ENCODE peak calls at places on chromosome 20, in ten cellular contexts. I, U, A, O, B, L, G, F, X and V are unnamed samples.

GRCh38 chr20:40868568-40869223 is 159.9 kb upstream of the TOP1 start:
- DNase-seq in I (no peak), U (no peak), A (peak; percentile 70), O (no peak), B (no peak), L (no peak), G (no peak), F (no peak), X (peak; percentile 27), V (no peak)

GRCh38 chr20:32623667-32624157 is 38.6 kb upstream of the NOL4L start:
- DNase-seq in I (no peak), U (no peak), A (no peak), O (no peak), B (no peak), L (no peak), G (no peak), F (no peak), X (no peak), V (peak; percentile 48)

GRCh38 chr20:58004900-58005299 is 223.6 kb downstream of the ANKRD60 start:
- DNase-seq in I (no peak), U (no peak), A (no peak), O (no peak), B (no peak), L (no peak), G (no peak), F (no peak), X (no peak), V (no peak)

GRCh38 chr20:46683939-46684750 is 5.1 kb downstream of the TP53RK start:
- DNase-seq in I (no peak), U (no peak), A (peak; percentile 64), O (peak; percentile 19), B (peak; percentile 74), L (peak; percentile 59), G (no peak), F (no peak), X (no peak), V (peak; percentile 67)

GRCh38 chr20:50041238-50041915 is 58.6 kb downstream of the SNAI1 start:
- DNase-seq in I (no peak), U (peak; percentile 55), A (no peak), O (no peak), B (no peak), L (no peak), G (no peak), F (no peak), X (no peak), V (no peak)

GRCh38 chr20:17556842-17557674 is 12.8 kb upstream of the DSTN start:
- DNase-seq in I (no peak), U (no peak), A (peak; percentile 78), O (no peak), B (no peak), L (no peak), G (no peak), F (no peak), X (no peak), V (no peak)

GRCh38 chr20:32201296-32201976 is 6.1 kb downstream of the PLAGL2 start:
- DNase-seq in I (no peak), U (no peak), A (no peak), O (no peak), B (no peak), L (no peak), G (no peak), F (no peak), X (no peak), V (no peak)

GRCh38 chr20:7272512-7272911 is 505.0 kb downstream of the BMP2 start:
- DNase-seq in I (no peak), U (no peak), A (no peak), O (no peak), B (no peak), L (no peak), G (no peak), F (no peak), X (no peak), V (no peak)

GRCh38 chr20:26135325-26136110 is 438.9 kb upstream of the ZNF337 start:
- DNase-seq in I (no peak), U (no peak), A (no peak), O (no peak), B (no peak), L (no peak), G (peak; percentile 83), F (no peak), X (no peak), V (no peak)

GRCh38 chr20:15339264-15339663 is 1001.9 kb upstream of the FLRT3 start:
- DNase-seq in I (no peak), U (no peak), A (no peak), O (no peak), B (no peak), L (no peak), G (no peak), F (no peak), X (no peak), V (no peak)

GRCh38 chr20:15561707-15562106 is 1011.5 kb downstream of the KIF16B start:
- DNase-seq in I (no peak), U (no peak), A (no peak), O (no peak), B (no peak), L (no peak), G (no peak), F (no peak), X (no peak), V (no peak)

GRCh38 chr20:44407402-44408184 is 52.1 kb downstream of the HNF4A start:
- DNase-seq in I (no peak), U (no peak), A (no peak), O (no peak), B (no peak), L (no peak), G (no peak), F (no peak), X (no peak), V (no peak)

GRCh38 chr20:45343867-45344721 is 4.1 kb downstream of the SDC4 start:
- DNase-seq in I (no peak), U (no peak), A (peak; percentile 78), O (no peak), B (no peak), L (no peak), G (no peak), F (no peak), X (peak; percentile 60), V (no peak)

GRCh38 chr20:4585104-4585753 is 136.5 kb upstream of the PRND start:
- DNase-seq in I (no peak), U (no peak), A (no peak), O (no peak), B (no peak), L (no peak), G (no peak), F (no peak), X (no peak), V (no peak)

GRCh38 chr20:60948230-60948629 is 303.8 kb upstream of the CDH4 start:
- DNase-seq in I (no peak), U (no peak), A (no peak), O (no peak), B (no peak), L (no peak), G (no peak), F (no peak), X (no peak), V (no peak)

GRCh38 chr20:59207742-59208357 is 44.2 kb downstream of the ZNF831 start:
- DNase-seq in I (peak; percentile 71), U (peak; percentile 88), A (peak; percentile 66), O (peak; percentile 77), B (no peak), L (peak; percentile 56), G (no peak), F (peak; percentile 71), X (no peak), V (peak; percentile 46)

GRCh38 chr20:24842591-24843442 is 106.3 kb upstream of the CST7 start:
- DNase-seq in I (no peak), U (peak; percentile 67), A (no peak), O (no peak), B (no peak), L (no peak), G (no peak), F (no peak), X (no peak), V (no peak)

GRCh38 chr20:50191566-50192363 is 1.1 kb downstream of the CEBPB start:
- DNase-seq in I (peak; percentile 11), U (peak; percentile 81), A (peak; percentile 77), O (peak; percentile 70), B (peak; percentile 84), L (peak; percentile 59), G (no peak), F (peak; percentile 42), X (no peak), V (peak; percentile 75)

GRCh38 chr20:10217517-10218410 is 866 bp upstream of the SNAP25 start:
- DNase-seq in I (no peak), U (peak; percentile 17), A (peak; percentile 70), O (peak; percentile 58), B (no peak), L (peak; percentile 22), G (no peak), F (no peak), X (peak; percentile 58), V (peak; percentile 70)

GRCh38 chr20:49583669-49584417 is 15.9 kb upstream of the PTGIS start:
- DNase-seq in I (no peak), U (no peak), A (peak; percentile 88), O (no peak), B (no peak), L (no peak), G (no peak), F (no peak), X (no peak), V (no peak)

GRCh38 chr20:62367136-62367482 is at the start of gene LAMA5:
- DNase-seq in I (no peak), U (peak; percentile 89), A (peak; percentile 67), O (peak; percentile 54), B (no peak), L (peak; percentile 75), G (no peak), F (no peak), X (no peak), V (peak; percentile 82)